ENCODE peak calls at places on chromosomes 13 and 19, in seven cellular contexts. A, K, Y, Z, W, V and U are unnamed samples.

GRCh38 chr19:41324921-41325639 is 15.1 kb downstream of the CCDC97 start:
- DNase-seq in Z (peak), K (peak), V (peak), W (no peak), Y (peak), A (peak), U (peak)

GRCh38 chr13:35389535-35389934 is 87.0 kb downstream of the MAB21L1 start:
- DNase-seq in A (no peak), V (no peak), K (no peak), Z (no peak), W (no peak), Y (peak), U (no peak)

GRCh38 chr13:20974981-20975585 is 72.5 kb upstream of the XPO4 start:
- DNase-seq in V (no peak), K (no peak), Z (no peak), Y (no peak), W (no peak), A (no peak), U (no peak)

GRCh38 chr13:110509478-110509926 is 52.0 kb downstream of the RAB20 start:
- DNase-seq in K (peak), W (no peak), A (peak), Z (peak), Y (peak), V (no peak), U (no peak)

GRCh38 chr13:28045861-28046260 is 54.5 kb downstream of the FLT3 start:
- DNase-seq in A (no peak), Z (no peak), W (no peak), Y (no peak), V (no peak), K (no peak), U (no peak)

GRCh38 chr13:113304121-113304520 is 7.1 kb downstream of the LAMP1 start:
- DNase-seq in A (no peak), V (no peak), W (no peak), K (no peak), Z (no peak), Y (no peak), U (no peak)

GRCh38 chr19:55386515-55386947 is 799 bp downstream of the RPL28 start:
- DNase-seq in K (no peak), W (no peak), Z (no peak), Y (no peak), V (no peak), A (no peak), U (no peak)

GRCh38 chr13:30895773-30896172 is 10.3 kb upstream of the MEDAG start:
- DNase-seq in Z (no peak), Y (no peak), W (no peak), A (no peak), K (peak), V (no peak), U (no peak)

GRCh38 chr19:33424181-33424580 is 50.7 kb downstream of the CEBPG start:
- DNase-seq in A (no peak), V (no peak), Z (no peak), Y (no peak), W (no peak), K (no peak), U (no peak)

GRCh38 chr19:58557253-58558065 is 952 bp downstream of the UBE2M start:
- DNase-seq in K (no peak), W (no peak), A (no peak), Y (no peak), Z (no peak), V (no peak), U (no peak)

GRCh38 chr19:30060872-30061556 is 119.0 kb downstream of the URI1 start:
- DNase-seq in K (no peak), Z (peak), A (no peak), V (no peak), W (no peak), Y (peak), U (peak)

GRCh38 chr19:2701361-2702169 is 929 bp downstream of the GNG7 start:
- DNase-seq in V (no peak), Y (no peak), Z (no peak), A (no peak), W (no peak), K (no peak), U (no peak)

GRCh38 chr19:40150170-40150569 is 41.1 kb upstream of the MAP3K10 start:
- DNase-seq in V (no peak), Y (no peak), Z (no peak), A (no peak), K (peak), W (no peak), U (no peak)

GRCh38 chr19:40157059-40157458 is 34.2 kb upstream of the MAP3K10 start:
- DNase-seq in Y (no peak), K (no peak), Z (no peak), W (no peak), V (no peak), A (no peak), U (no peak)

GRCh38 chr19:40159744-40160143 is 31.5 kb upstream of the MAP3K10 start:
- DNase-seq in Y (no peak), V (no peak), A (peak), W (no peak), Z (no peak), K (no peak), U (no peak)

DNA sequence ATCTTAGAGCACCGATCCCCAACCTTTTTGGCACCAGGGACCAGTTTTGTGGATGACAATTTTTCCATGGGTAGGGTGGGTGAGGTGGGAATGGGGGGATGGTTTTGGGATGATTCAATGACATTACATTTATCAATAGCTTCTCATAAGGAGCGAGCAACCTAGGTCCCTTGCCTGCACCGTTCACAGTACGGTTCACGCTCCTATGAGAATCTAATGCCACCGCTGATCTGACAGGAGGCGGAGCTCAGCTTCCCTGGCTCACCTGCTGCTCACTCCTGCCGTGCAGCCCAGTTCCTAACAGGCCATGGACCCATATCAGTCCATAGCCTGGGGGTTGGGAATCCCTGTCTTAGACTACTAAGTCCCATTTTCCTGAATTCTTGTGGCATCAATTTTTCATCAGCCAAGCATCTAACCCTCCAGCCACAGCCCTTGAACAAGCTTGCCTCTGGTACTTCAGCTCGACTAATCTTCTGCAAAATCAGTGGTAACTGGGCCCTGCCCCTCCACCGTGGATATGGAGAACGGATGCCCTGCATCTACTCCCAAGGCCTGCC is 37.0 kb upstream of the MAP3K10 start:
- DNase-seq in W (no peak), Y (no peak), V (no peak), K (no peak), Z (no peak), A (no peak), U (no peak)
- TF ChIP-seq RFX5 in W (no peak), Y (no peak), V (no peak), K (no peak), Z (no peak), A (no peak), U (no peak)

GRCh38 chr19:7869453-7869909 is 4.7 kb downstream of the PRR36 start:
- DNase-seq in Z (peak), Y (peak), A (peak), W (no peak), K (peak), V (peak), U (no peak)

GRCh38 chr19:7868326-7868670 is 5.9 kb downstream of the PRR36 start:
- DNase-seq in A (no peak), Z (no peak), Y (no peak), V (peak), W (no peak), K (no peak), U (no peak)

GRCh38 chr19:7869910-7870511 is 4.2 kb downstream of the PRR36 start:
- DNase-seq in K (peak), Y (peak), V (peak), W (no peak), Z (peak), A (peak), U (peak)

GRCh38 chr19:7867092-7867844 is 6.9 kb downstream of the PRR36 start:
- DNase-seq in Z (no peak), W (no peak), Y (no peak), K (no peak), V (no peak), A (no peak), U (no peak)

DNA sequence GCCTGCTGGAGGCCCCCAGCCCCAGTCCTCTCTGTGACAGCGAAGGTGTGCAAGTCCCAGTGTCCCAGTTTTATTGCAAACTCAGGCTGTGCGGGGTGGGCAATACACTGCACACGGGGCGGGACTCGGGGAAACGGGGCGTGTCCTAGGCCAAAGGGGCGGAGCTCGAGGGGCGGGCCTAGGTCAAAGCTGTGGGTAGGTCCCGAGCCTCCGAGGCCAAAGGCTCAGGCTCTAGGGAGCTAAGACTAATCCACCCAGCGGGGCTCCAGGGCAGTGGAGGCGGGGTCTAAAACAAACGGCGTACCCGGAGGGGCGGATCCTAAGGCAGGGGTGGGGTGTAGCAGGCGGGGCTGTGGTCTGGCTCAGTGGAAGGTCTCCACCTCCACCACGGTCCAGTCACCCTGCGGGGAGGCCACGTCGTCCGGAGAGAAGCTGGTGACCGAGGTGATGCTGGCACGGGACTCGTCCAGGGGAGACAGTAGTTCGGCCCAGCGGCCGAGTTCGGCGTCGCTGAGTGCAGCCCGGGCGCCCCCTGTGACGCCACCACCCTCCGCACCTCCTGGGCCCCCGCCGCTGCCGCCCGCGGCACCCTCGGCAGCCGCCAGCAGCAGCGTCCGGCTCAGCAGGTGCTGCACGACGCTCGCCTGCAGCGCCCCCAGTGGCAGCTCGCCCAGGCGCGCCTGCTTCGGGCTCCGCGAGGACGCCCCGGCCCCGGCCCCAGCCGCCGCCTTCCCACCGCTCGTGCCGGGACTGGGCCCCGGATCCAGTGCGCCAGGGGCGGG is 5.3 kb downstream of the PRR36 start:
- DNase-seq in A (peak), K (peak), W (peak), Y (peak), V (peak), Z (peak), U (peak)
- TF ChIP-seq RFX5 in A (no peak), K (no peak), W (no peak), Y (no peak), V (no peak), Z (no peak), U (no peak)

DNA sequence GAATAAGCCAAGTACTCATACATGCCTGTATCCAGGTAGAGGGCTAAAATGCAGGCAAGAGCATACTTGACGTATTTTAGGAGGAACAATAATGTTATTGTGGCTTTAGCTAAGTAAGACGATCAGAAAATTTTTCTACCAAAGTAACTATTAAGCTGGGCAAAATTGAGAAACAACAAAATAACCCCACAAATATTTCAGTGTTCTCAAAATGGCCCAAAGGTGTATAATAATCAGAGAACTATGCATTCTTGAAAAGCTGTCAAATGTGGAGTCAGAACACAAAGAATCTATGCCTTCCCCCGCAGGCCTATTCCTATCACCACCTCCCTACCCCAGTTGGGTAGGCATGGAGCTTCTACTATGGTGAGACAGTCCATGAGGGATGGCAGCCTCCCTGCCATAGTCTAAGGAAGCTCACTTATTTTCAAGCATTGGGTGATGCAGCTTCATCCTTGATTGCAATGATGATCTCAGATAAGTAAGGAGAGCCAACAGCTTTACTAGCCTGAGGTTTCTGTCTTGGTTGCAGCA is 1132.5 kb upstream of the SPRY2 start:
- DNase-seq in Z (no peak), Y (no peak), A (no peak), W (no peak), V (no peak), K (no peak), U (no peak)
- TF ChIP-seq RFX5 in Z (no peak), Y (no peak), A (no peak), W (no peak), V (no peak), K (no peak), U (no peak)

GRCh38 chr13:41597348-41598041 is 140.1 kb downstream of the RGCC start:
- DNase-seq in W (no peak), A (no peak), V (no peak), K (peak), Y (no peak), Z (no peak), U (no peak)
- TF ChIP-seq RFX5 in W (no peak), A (no peak), V (no peak), K (no peak), Y (no peak), Z (no peak), U (no peak)

GRCh38 chr13:32946558-32946957 is 69.7 kb upstream of the KL start:
- DNase-seq in V (no peak), W (no peak), A (no peak), K (no peak), Z (no peak), Y (no peak), U (no peak)

GRCh38 chr13:32938907-32939306 is 77.3 kb upstream of the KL start:
- DNase-seq in Y (no peak), K (peak), A (no peak), W (no peak), Z (no peak), V (peak), U (no peak)

GRCh38 chr13:32941368-32941767 is 74.9 kb upstream of the KL start:
- DNase-seq in V (no peak), W (no peak), A (no peak), Y (no peak), K (no peak), Z (no peak), U (no peak)

GRCh38 chr13:32940601-32941000 is 75.6 kb upstream of the KL start:
- DNase-seq in Y (peak), K (peak), Z (no peak), V (no peak), W (no peak), A (no peak), U (no peak)
- TF ChIP-seq RFX5 in Y (no peak), K (no peak), Z (no peak), V (no peak), W (no peak), A (no peak), U (no peak)

GRCh38 chr13:95411641-95412040 is 110.4 kb upstream of the ABCC4 start:
- DNase-seq in K (no peak), A (no peak), Y (no peak), W (no peak), V (no peak), Z (no peak), U (no peak)
- TF ChIP-seq RFX5 in K (no peak), A (no peak), Y (no peak), W (no peak), V (no peak), Z (no peak), U (no peak)